ENCODE peak calls at places on chromosomes 12 and 14, in nine cellular contexts. M, U, V, N, A, G, I, B and J are unnamed samples.

GRCh38 chr14:61003571-61003970 is 22.5 kb downstream of the SLC38A6 start:
- DNase-seq in M (peak), U (no peak), N (no peak), V (peak), B (no peak), A (no peak), I (no peak), G (peak), J (peak)

GRCh38 chr12:121167232-121167820 is 34.6 kb downstream of the P2RX7 start:
- DNase-seq in A (no peak), N (no peak), I (no peak), G (peak), B (no peak), U (no peak), M (no peak), V (no peak), J (peak)

GRCh38 chr14:61140872-61141271 is 140.3 kb downstream of the TMEM30B start:
- DNase-seq in M (peak), N (no peak), I (no peak), B (no peak), A (no peak), V (peak), U (no peak), G (peak), J (peak)

GRCh38 chr12:26833692-26834168 is 736 bp upstream of the ITPR2 start:
- DNase-seq in I (no peak), N (peak), V (peak), A (peak), M (no peak), B (peak), U (peak), G (peak), J (peak)

GRCh38 chr12:95003921-95004272 is 400 bp upstream of the NDUFA12 start:
- DNase-seq in I (no peak), A (no peak), V (no peak), N (no peak), U (no peak), G (no peak), M (no peak), B (no peak), J (no peak)

GRCh38 chr12:111056618-111057521 is 136.5 kb upstream of the MYL2 start:
- DNase-seq in N (no peak), B (no peak), M (no peak), A (no peak), U (peak), G (no peak), V (no peak), I (no peak), J (no peak)

GRCh38 chr12:125194999-125195398 is 129.8 kb downstream of the AACS start:
- DNase-seq in M (no peak), I (no peak), G (no peak), V (no peak), B (no peak), U (no peak), N (no peak), A (no peak), J (no peak)

GRCh38 chr12:102567031-102567985 is 86.9 kb upstream of the IGF1 start:
- DNase-seq in U (no peak), I (no peak), M (peak), B (no peak), G (peak), V (peak), A (no peak), N (peak), J (peak)

GRCh38 chr12:116306968-116307367 is 29.5 kb upstream of the MED13L start:
- DNase-seq in M (no peak), I (no peak), V (no peak), A (no peak), U (no peak), G (no peak), N (no peak), B (no peak), J (no peak)

GRCh38 chr14:56199095-56199975 is 81.1 kb downstream of the PELI2 start:
- DNase-seq in U (peak), M (peak), V (peak), B (peak), A (no peak), I (no peak), N (peak), G (peak), J (peak)

GRCh38 chr12:2267624-2268477 is 215.1 kb downstream of the CACNA1C start:
- DNase-seq in G (no peak), U (peak), B (no peak), N (no peak), A (no peak), V (peak), M (no peak), I (no peak), J (peak)

GRCh38 chr14:68787235-68787727 is 5.6 kb downstream of the ZFP36L1 start:
- DNase-seq in G (no peak), N (peak), B (peak), M (no peak), A (no peak), V (no peak), U (peak), I (no peak), J (peak)

GRCh38 chr12:131872154-131873046 is 22.0 kb upstream of the ULK1 start:
- DNase-seq in B (no peak), N (peak), A (no peak), I (no peak), G (peak), V (peak), M (peak), U (no peak), J (peak)

GRCh38 chr14:54772451-54772881 is 130.2 kb downstream of the GCH1 start:
- DNase-seq in U (no peak), G (peak), N (no peak), I (no peak), B (no peak), V (peak), A (no peak), M (no peak), J (peak)

GRCh38 chr12:46468159-46468558 is 95.6 kb upstream of the SLC38A2 start:
- DNase-seq in M (no peak), A (no peak), N (peak), V (peak), U (no peak), G (peak), B (no peak), I (no peak), J (no peak)

GRCh38 chr12:26872623-26873022 is 39.6 kb upstream of the ITPR2 start:
- DNase-seq in B (no peak), M (no peak), U (no peak), G (no peak), V (no peak), N (no peak), A (no peak), I (no peak), J (no peak)

GRCh38 chr12:94545937-94546771 is 86.5 kb upstream of the CEP83 start:
- DNase-seq in A (peak), B (peak), G (peak), M (peak), I (peak), V (peak), U (no peak), N (peak), J (peak)

GRCh38 chr12:6471992-6472366 is 1.5 kb upstream of the VAMP1 start:
- DNase-seq in V (peak), A (no peak), N (no peak), M (no peak), B (no peak), I (no peak), G (no peak), U (no peak), J (peak)

GRCh38 chr12:67747869-67748760 is 99.6 kb downstream of the DYRK2 start:
- DNase-seq in V (peak), I (no peak), B (no peak), M (no peak), N (peak), U (no peak), G (peak), A (no peak), J (peak)

GRCh38 chr12:65830305-65830704 is 6.0 kb downstream of the HMGA2 start:
- DNase-seq in N (no peak), B (no peak), M (no peak), G (peak), A (no peak), U (no peak), I (no peak), V (peak), J (peak)

GRCh38 chr14:106210650-106211049 is 684.3 kb downstream of the TMEM121 start:
- DNase-seq in G (no peak), I (no peak), U (no peak), B (no peak), M (no peak), A (no peak), N (no peak), V (no peak), J (no peak)

GRCh38 chr14:84646791-84647500 is 883.0 kb upstream of the FLRT2 start:
- DNase-seq in G (peak), V (peak), A (no peak), U (no peak), M (no peak), I (no peak), N (no peak), B (no peak), J (peak)

GRCh38 chr14:71309756-71310155 is 402.5 kb downstream of the PCNX1 start:
- DNase-seq in A (no peak), N (no peak), V (no peak), G (no peak), U (no peak), I (no peak), B (no peak), M (no peak), J (no peak)

GRCh38 chr12:105740970-105741725 is 397.6 kb downstream of the NUAK1 start:
- DNase-seq in A (no peak), G (peak), V (peak), I (no peak), M (no peak), B (peak), N (no peak), U (peak), J (peak)

GRCh38 chr14:85058170-85058569 is 471.8 kb upstream of the FLRT2 start:
- DNase-seq in A (no peak), B (no peak), N (no peak), U (no peak), G (peak), M (no peak), I (no peak), V (peak), J (peak)

GRCh38 chr14:102280376-102280962 is 24.5 kb downstream of the MOK start:
- DNase-seq in V (peak), I (no peak), N (peak), A (no peak), M (peak), U (no peak), G (peak), B (no peak), J (peak)

GRCh38 chr12:122206111-122206881 is 2.8 kb downstream of the B3GNT4 start:
- DNase-seq in B (no peak), A (no peak), G (no peak), I (no peak), M (no peak), V (no peak), U (no peak), N (no peak), J (no peak)

GRCh38 chr14:63578300-63578699 is 35.1 kb upstream of the PPP2R5E start:
- DNase-seq in A (no peak), N (no peak), B (no peak), G (no peak), I (no peak), U (no peak), M (no peak), V (peak), J (peak)

GRCh38 chr14:75257241-75257640 is 21.4 kb upstream of the FOS start:
- DNase-seq in U (no peak), A (no peak), V (peak), N (no peak), B (no peak), G (peak), I (no peak), M (no peak), J (peak)

GRCh38 chr12:108307006-108307405 is 32.1 kb downstream of the CMKLR1 start:
- DNase-seq in N (no peak), G (peak), V (no peak), I (no peak), M (peak), U (no peak), A (no peak), B (no peak), J (peak)

GRCh38 chr14:85597701-85598100 is 67.8 kb downstream of the FLRT2 start:
- DNase-seq in I (no peak), G (no peak), B (no peak), V (no peak), M (no peak), U (no peak), N (no peak), A (no peak), J (peak)

GRCh38 chr14:32939254-32940065 is 781 bp downstream of the NPAS3 start:
- DNase-seq in I (peak), V (peak), G (peak), A (peak), B (peak), N (no peak), M (no peak), U (peak), J (peak)

GRCh38 chr12:25828188-25828587 is 130.3 kb upstream of the RASSF8 start:
- DNase-seq in G (peak), U (no peak), N (no peak), V (no peak), B (no peak), M (no peak), A (no peak), I (no peak), J (peak)

GRCh38 chr12:25827747-25828146 is 130.7 kb upstream of the RASSF8 start:
- DNase-seq in G (no peak), I (no peak), V (no peak), B (no peak), U (no peak), A (no peak), M (no peak), N (no peak), J (no peak)

GRCh38 chr12:25827141-25827540 is 131.3 kb upstream of the RASSF8 start:
- DNase-seq in U (no peak), M (no peak), B (no peak), I (no peak), V (no peak), G (no peak), N (no peak), A (no peak), J (no peak)

GRCh38 chr12:25824729-25825128 is 133.8 kb upstream of the RASSF8 start:
- DNase-seq in U (no peak), G (no peak), A (no peak), V (no peak), I (no peak), M (no peak), N (no peak), B (no peak), J (no peak)

GRCh38 chr12:25825494-25825893 is 133.0 kb upstream of the RASSF8 start:
- DNase-seq in U (no peak), A (no peak), G (peak), I (no peak), B (no peak), V (no peak), N (no peak), M (no peak), J (peak)
- TF ChIP-seq CTCF in U (no peak), A (no peak), G (peak), I (no peak), B (no peak), V (peak), N (no peak), M (peak), J (peak)

DNA sequence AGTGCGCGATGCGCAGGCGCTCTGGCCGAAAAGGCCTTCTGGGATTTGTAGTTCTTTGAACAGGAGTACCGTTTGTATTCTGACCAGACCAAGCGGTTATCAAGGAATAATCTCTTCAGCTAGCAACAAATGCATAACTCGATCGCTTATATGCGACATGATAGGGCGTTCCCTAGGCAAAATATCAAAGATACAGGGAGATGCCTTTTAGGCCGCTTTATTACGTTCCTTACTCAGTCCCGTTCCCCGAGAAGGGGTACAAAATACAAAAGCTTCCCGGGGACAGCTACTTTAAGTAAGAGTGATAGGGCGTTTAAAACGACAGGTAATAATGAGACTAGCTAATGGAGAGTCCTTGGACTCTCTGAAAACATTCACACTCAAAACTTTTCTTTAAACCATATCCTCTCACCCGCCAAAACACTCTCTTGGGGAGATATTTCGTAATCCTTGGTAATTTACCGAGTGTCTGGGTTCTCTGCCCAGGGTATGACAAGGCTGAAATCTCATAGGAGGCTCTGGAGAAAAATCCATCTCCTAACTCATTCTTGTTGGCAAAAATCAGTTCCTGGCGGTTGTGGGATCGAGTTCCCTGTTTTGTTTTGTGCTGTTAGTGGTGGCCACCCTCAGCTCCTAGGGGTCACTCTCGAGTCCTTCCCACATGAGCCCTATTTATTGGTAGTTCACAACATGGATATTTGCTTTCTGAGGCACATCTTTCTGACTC is 412 bp upstream of the SNW1 start:
- DNase-seq in A (peak), V (peak), M (peak), G (peak), I (peak), N (peak), B (peak), U (peak), J (peak)
- TF ChIP-seq CTCF in A (no peak), V (peak), M (peak), G (peak), I (peak), N (peak), B (no peak), U (no peak), J (peak)

GRCh38 chr14:90505531-90505930 is 108.7 kb downstream of the CALM1 start:
- DNase-seq in U (no peak), M (no peak), G (no peak), A (no peak), I (no peak), N (no peak), V (no peak), B (no peak), J (no peak)

GRCh38 chr14:90506748-90507147 is 109.9 kb downstream of the CALM1 start:
- DNase-seq in A (no peak), V (no peak), I (no peak), N (no peak), G (no peak), B (no peak), M (no peak), U (no peak), J (no peak)

GRCh38 chr14:90502760-90503159 is 105.9 kb downstream of the CALM1 start:
- DNase-seq in G (no peak), A (no peak), U (no peak), B (no peak), M (no peak), I (no peak), N (no peak), V (no peak), J (no peak)

GRCh38 chr14:90503582-90503981 is 106.8 kb downstream of the CALM1 start:
- DNase-seq in A (no peak), G (no peak), M (no peak), N (no peak), V (no peak), I (no peak), U (no peak), B (no peak), J (no peak)

GRCh38 chr14:90504643-90505042 is 107.8 kb downstream of the CALM1 start:
- DNase-seq in A (no peak), I (no peak), U (no peak), N (no peak), B (no peak), G (no peak), V (no peak), M (no peak), J (no peak)
- TF ChIP-seq CTCF in A (no peak), I (no peak), U (no peak), N (no peak), B (no peak), G (no peak), V (no peak), M (no peak), J (no peak)

GRCh38 chr14:21133896-21134295 is 22.0 kb downstream of the OR5AU1 start:
- DNase-seq in G (no peak), U (no peak), M (no peak), V (no peak), A (no peak), I (no peak), B (no peak), N (no peak), J (no peak)

GRCh38 chr14:21136024-21136423 is 19.8 kb downstream of the OR5AU1 start:
- DNase-seq in A (no peak), I (no peak), N (peak), U (no peak), V (peak), B (no peak), G (peak), M (no peak), J (peak)
- TF ChIP-seq CTCF in A (peak), I (peak), N (peak), U (peak), V (peak), B (no peak), G (peak), M (peak), J (peak)

DNA sequence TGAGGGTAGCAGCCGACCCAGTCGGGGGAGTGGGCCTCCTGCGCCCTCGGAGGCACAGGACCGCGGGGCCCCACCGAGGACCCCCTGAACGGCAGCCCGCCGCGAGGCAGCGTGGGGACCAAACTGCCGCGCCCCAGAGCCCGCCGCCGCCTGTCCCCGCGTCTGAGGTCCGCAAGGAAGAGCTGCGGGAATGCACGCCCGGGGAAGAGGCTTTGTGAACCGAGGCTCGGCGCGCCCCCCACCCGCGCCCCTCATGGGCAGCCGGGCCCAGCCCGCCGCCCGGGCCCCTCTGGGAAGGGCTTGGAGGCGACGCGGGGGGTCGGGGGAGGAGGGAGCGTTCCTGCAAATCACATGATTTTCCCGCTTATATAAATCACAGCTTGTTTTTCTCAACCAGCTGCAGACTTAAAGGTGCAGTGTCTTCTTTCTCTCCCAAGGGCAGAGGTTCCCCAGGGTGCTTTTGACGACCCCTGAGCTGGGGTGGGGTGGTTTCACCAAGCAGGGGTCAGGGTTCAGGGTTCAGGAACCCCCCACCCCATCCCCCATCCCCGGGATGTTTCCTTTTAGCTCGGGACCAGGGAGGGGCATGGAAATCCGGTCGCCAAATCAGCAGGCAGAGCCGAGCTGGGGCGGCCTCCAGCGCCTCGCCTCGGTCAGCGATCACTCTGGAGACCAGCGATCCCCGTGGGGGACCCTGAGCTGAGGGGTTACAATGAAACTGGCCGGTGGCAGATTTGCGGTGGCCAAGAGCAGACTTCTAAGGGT is 44.7 kb upstream of the ATP23 start:
- DNase-seq in U (peak), G (peak), B (peak), I (peak), M (no peak), A (peak), V (peak), N (peak), J (peak)
- TF ChIP-seq CTCF in U (peak), G (peak), B (peak), I (no peak), M (peak), A (no peak), V (peak), N (peak), J (peak)